ENCODE peak calls at places on chromosomes 4 and X, in eight cellular contexts. W is posterior vena cava; O is kidney glomerular epithelial cell; L is activated CD4-positive, alpha-beta T cell treated with anti-CD3 and anti-CD28 coated beads, Interleukin-2, amount 50 U/mL, for 1 hour; V is LHCN-M2; T is heart left ventricle; C is H7; G is CD4-positive, alpha-beta T cell. N is an unnamed sample.

GRCh38 chr4:150278206-150278605 is 200.0 kb downstream of the DCLK2 start:
- DNase-seq in L (no peak), T (no peak), O (no peak), V (no peak), C (no peak), W (no peak), G (no peak), N (no peak)

GRCh38 chr4:153045111-153045982 is 109.2 kb downstream of the FHDC1 start:
- DNase-seq in O (peak; percentile 36), W (no peak), V (no peak), C (no peak), G (no peak), T (no peak), L (no peak), N (no peak)

GRCh38 chrX:149643496-149643895 is 11.9 kb upstream of the TMEM185A start:
- DNase-seq in T (no peak), L (no peak), O (no peak), G (no peak), W (no peak), C (no peak), V (no peak), N (no peak)

GRCh38 chr4:2570551-2571222 is 34.2 kb downstream of the FAM193A start:
- DNase-seq in O (no peak), L (peak; percentile 30), W (peak; percentile 83), G (peak; percentile 21), V (no peak), C (peak; percentile 41), T (no peak), N (peak; percentile 31)

GRCh38 chrX:74492720-74493201 is 71.5 kb downstream of the SLC16A2 start:
- DNase-seq in C (no peak), V (peak; percentile 5), O (no peak), L (peak; percentile 4), T (no peak), G (peak; percentile 0), W (no peak), N (no peak)

GRCh38 chrX:44267861-44268260 is 75.6 kb downstream of the EFHC2 start:
- DNase-seq in W (no peak), O (no peak), V (no peak), C (no peak), T (no peak), L (no peak), G (no peak), N (no peak)

GRCh38 chr4:86974481-86975050 is 39.8 kb downstream of the AFF1 start:
- DNase-seq in O (no peak), T (no peak), W (no peak), V (no peak), G (no peak), L (no peak), C (no peak), N (no peak)

GRCh38 chrX:118181030-118181429 is 64.4 kb upstream of the KLHL13 start:
- DNase-seq in W (no peak), T (no peak), L (no peak), C (no peak), V (no peak), G (no peak), O (peak; percentile 33), N (no peak)

GRCh38 chr4:169333265-169333664 is 62.5 kb upstream of the SH3RF1 start:
- DNase-seq in C (no peak), O (no peak), V (no peak), L (no peak), T (no peak), W (no peak), G (no peak), N (no peak)

GRCh38 chrX:110914281-110914680 is 118.7 kb upstream of the CHRDL1 start:
- DNase-seq in O (peak; percentile 20), L (no peak), V (no peak), T (no peak), G (no peak), W (no peak), C (no peak), N (no peak)

GRCh38 chr4:108991929-108992328 is 229.1 kb upstream of the ETNPPL start:
- DNase-seq in O (peak; percentile 71), C (no peak), T (no peak), W (no peak), L (no peak), V (peak; percentile 87), G (no peak), N (no peak)

GRCh38 chr4:158667651-158668198 is 4.0 kb downstream of the C4orf46 start:
- DNase-seq in V (peak; percentile 61), C (peak; percentile 68), G (no peak), T (no peak), O (no peak), L (peak; percentile 13), W (no peak), N (no peak)

GRCh38 chrX:139905743-139906142 is 27.1 kb downstream of the ATP11C start:
- DNase-seq in O (no peak), V (no peak), L (no peak), C (no peak), G (no peak), W (no peak), T (no peak), N (no peak)

GRCh38 chr4:44160776-44161377 is 287.7 kb downstream of the KCTD8 start:
- DNase-seq in C (no peak), V (no peak), T (no peak), W (no peak), O (no peak), L (no peak), G (no peak), N (no peak)

GRCh38 chr4:120753854-120754253 is 168.7 kb downstream of the PRDM5 start:
- DNase-seq in T (no peak), G (no peak), V (peak; percentile 45), L (no peak), O (no peak), C (no peak), W (no peak), N (no peak)

GRCh38 chr4:149605601-149606378 is 209.9 kb downstream of the IQCM start:
- DNase-seq in O (peak; percentile 68), T (no peak), L (no peak), W (peak; percentile 56), V (peak; percentile 67), G (no peak), C (no peak), N (no peak)

GRCh38 chrX:111262086-111262485 is 8.2 kb downstream of the CAPN6 start:
- DNase-seq in W (no peak), G (no peak), L (no peak), V (no peak), T (no peak), C (no peak), O (peak; percentile 23), N (no peak)

GRCh38 chr4:108849611-108850406 is 87.0 kb upstream of the ETNPPL start:
- DNase-seq in T (no peak), L (no peak), O (peak; percentile 53), V (peak; percentile 85), C (no peak), G (no peak), W (no peak), N (no peak)

GRCh38 chr4:180189639-180190038 is 2053.6 kb upstream of the TENM3 start:
- DNase-seq in L (no peak), G (no peak), C (no peak), V (no peak), T (no peak), W (no peak), O (no peak), N (no peak)

GRCh38 chr4:101670897-101671296 is 119.6 kb upstream of the BANK1 start:
- DNase-seq in O (no peak), W (no peak), G (no peak), V (no peak), T (no peak), L (no peak), C (no peak), N (no peak)

GRCh38 chrX:39162322-39162721 is 361.1 kb downstream of the MID1IP1 start:
- DNase-seq in C (peak; percentile 77), T (no peak), O (no peak), W (no peak), V (no peak), G (peak; percentile 33), L (peak; percentile 45), N (peak; percentile 20)

GRCh38 chr4:1842993-1843448 is 12.9 kb downstream of the LETM1 start:
- DNase-seq in T (no peak), G (no peak), L (no peak), O (peak; percentile 33), W (no peak), V (peak; percentile 81), C (no peak), N (peak; percentile 48)

GRCh38 chr4:139835006-139835405 is 169.4 kb downstream of the MGST2 start:
- DNase-seq in O (peak; percentile 74), L (no peak), V (no peak), G (no peak), W (no peak), C (no peak), T (no peak), N (no peak)

GRCh38 chrX:153400146-153401132 is 711 bp downstream of the PNMA6E start:
- DNase-seq in O (peak; percentile 4), V (peak; percentile 3), C (peak; percentile 94), L (peak; percentile 48), T (no peak), W (peak; percentile 83), G (peak; percentile 39), N (no peak)

GRCh38 chr4:83704786-83705185 is 168.9 kb downstream of the GPAT3 start:
- DNase-seq in C (no peak), V (peak; percentile 23), L (no peak), G (no peak), W (no peak), T (no peak), O (no peak), N (no peak)

GRCh38 chr4:36757623-36758311 is 476.4 kb downstream of the DTHD1 start:
- DNase-seq in V (no peak), G (no peak), L (no peak), C (no peak), T (no peak), W (no peak), O (no peak), N (no peak)

N was measured in uterus.